ENCODE peak calls at places on chromosome 2, in eight cellular contexts. One of them, this sample, is unnamed.

GRCh38 chr2:18701981-18702380 is 112.6 kb upstream of the NT5C1B start:
- DNase-seq in GM12865: no peak
- DNase-seq in colonic mucosa: no peak
- DNase-seq in retinal pigment epithelial cell: no peak
- DNase-seq in A549: peak; percentile 11
- DNase-seq in AG10803: peak; percentile 26
- DNase-seq in endodermal cell: no peak
- DNase-seq in cardiac fibroblast: peak; percentile 91
- DNase-seq in this sample: no peak

GRCh38 chr2:190277234-190278112 is 42.2 kb downstream of the HIBCH start:
- DNase-seq in retinal pigment epithelial cell: no peak
- DNase-seq in AG10803: peak; percentile 48
- DNase-seq in colonic mucosa: no peak
- DNase-seq in cardiac fibroblast: peak; percentile 75
- DNase-seq in A549: peak; percentile 47
- DNase-seq in GM12865: peak; percentile 47
- DNase-seq in endodermal cell: peak; percentile 52
- DNase-seq in this sample: no peak

GRCh38 chr2:137172162-137172561 is 406.8 kb downstream of the THSD7B start:
- DNase-seq in AG10803: peak; percentile 35
- DNase-seq in endodermal cell: no peak
- DNase-seq in GM12865: no peak
- DNase-seq in cardiac fibroblast: no peak
- DNase-seq in A549: no peak
- DNase-seq in colonic mucosa: no peak
- DNase-seq in retinal pigment epithelial cell: no peak
- DNase-seq in this sample: no peak

GRCh38 chr2:223618172-223619035 is 16.2 kb upstream of the SCG2 start:
- DNase-seq in colonic mucosa: no peak
- DNase-seq in GM12865: no peak
- DNase-seq in A549: no peak
- DNase-seq in cardiac fibroblast: no peak
- DNase-seq in AG10803: no peak
- DNase-seq in retinal pigment epithelial cell: no peak
- DNase-seq in endodermal cell: peak; percentile 92
- DNase-seq in this sample: no peak

GRCh38 chr2:171807130-171807529 is 86.9 kb downstream of the SLC25A12 start:
- DNase-seq in AG10803: no peak
- DNase-seq in cardiac fibroblast: no peak
- DNase-seq in colonic mucosa: no peak
- DNase-seq in endodermal cell: no peak
- DNase-seq in GM12865: no peak
- DNase-seq in retinal pigment epithelial cell: no peak
- DNase-seq in A549: no peak
- DNase-seq in this sample: no peak

GRCh38 chr2:28347193-28347592 is 45.5 kb upstream of the FOSL2 start:
- DNase-seq in cardiac fibroblast: no peak
- DNase-seq in GM12865: no peak
- DNase-seq in AG10803: no peak
- DNase-seq in retinal pigment epithelial cell: no peak
- DNase-seq in colonic mucosa: no peak
- DNase-seq in A549: no peak
- DNase-seq in endodermal cell: no peak
- DNase-seq in this sample: no peak

GRCh38 chr2:100988630-100989417 is 13.3 kb upstream of the RPL31 start:
- DNase-seq in retinal pigment epithelial cell: no peak
- DNase-seq in cardiac fibroblast: peak; percentile 35
- DNase-seq in colonic mucosa: no peak
- DNase-seq in endodermal cell: no peak
- DNase-seq in GM12865: no peak
- DNase-seq in A549: no peak
- DNase-seq in AG10803: peak; percentile 76
- DNase-seq in this sample: no peak

GRCh38 chr2:112843836-112844235 is 7.3 kb upstream of the IL1B start:
- DNase-seq in cardiac fibroblast: no peak
- DNase-seq in colonic mucosa: no peak
- DNase-seq in GM12865: no peak
- DNase-seq in retinal pigment epithelial cell: no peak
- DNase-seq in A549: no peak
- DNase-seq in AG10803: no peak
- DNase-seq in endodermal cell: no peak
- DNase-seq in this sample: no peak

GRCh38 chr2:10493636-10494281 is 45.6 kb upstream of the ODC1 start:
- DNase-seq in retinal pigment epithelial cell: no peak
- DNase-seq in endodermal cell: no peak
- DNase-seq in GM12865: peak; percentile 71
- DNase-seq in AG10803: peak; percentile 49
- DNase-seq in colonic mucosa: peak; percentile 67
- DNase-seq in cardiac fibroblast: peak; percentile 92
- DNase-seq in A549: peak; percentile 95
- DNase-seq in this sample: peak; percentile 25

GRCh38 chr2:8455236-8456148 is 226.4 kb upstream of the ID2 start:
- DNase-seq in colonic mucosa: no peak
- DNase-seq in AG10803: no peak
- DNase-seq in A549: no peak
- DNase-seq in cardiac fibroblast: no peak
- DNase-seq in GM12865: no peak
- DNase-seq in retinal pigment epithelial cell: no peak
- DNase-seq in endodermal cell: no peak
- DNase-seq in this sample: no peak

GRCh38 chr2:13091463-13091862 is 374.7 kb downstream of the TRIB2 start:
- DNase-seq in endodermal cell: no peak
- DNase-seq in GM12865: no peak
- DNase-seq in colonic mucosa: no peak
- DNase-seq in retinal pigment epithelial cell: no peak
- DNase-seq in cardiac fibroblast: peak; percentile 16
- DNase-seq in AG10803: no peak
- DNase-seq in A549: no peak
- DNase-seq in this sample: no peak

GRCh38 chr2:120826716-120827410 is 91.2 kb downstream of the GLI2 start:
- DNase-seq in AG10803: no peak
- DNase-seq in A549: no peak
- DNase-seq in retinal pigment epithelial cell: no peak
- DNase-seq in endodermal cell: no peak
- DNase-seq in GM12865: no peak
- DNase-seq in colonic mucosa: no peak
- DNase-seq in cardiac fibroblast: no peak
- DNase-seq in this sample: no peak

GRCh38 chr2:228866044-228866443 is 405.0 kb downstream of the PID1 start:
- DNase-seq in retinal pigment epithelial cell: no peak
- DNase-seq in colonic mucosa: no peak
- DNase-seq in A549: no peak
- DNase-seq in endodermal cell: no peak
- DNase-seq in AG10803: no peak
- DNase-seq in cardiac fibroblast: no peak
- DNase-seq in GM12865: no peak
- DNase-seq in this sample: no peak

GRCh38 chr2:46393352-46393820 is 86.0 kb upstream of the TMEM247 start:
- DNase-seq in retinal pigment epithelial cell: no peak
- DNase-seq in cardiac fibroblast: no peak
- DNase-seq in GM12865: no peak
- DNase-seq in endodermal cell: no peak
- DNase-seq in AG10803: no peak
- DNase-seq in A549: no peak
- DNase-seq in colonic mucosa: no peak
- DNase-seq in this sample: no peak

GRCh38 chr2:4715065-4715464 is 977.1 kb upstream of the SOX11 start:
- DNase-seq in retinal pigment epithelial cell: no peak
- DNase-seq in endodermal cell: no peak
- DNase-seq in AG10803: no peak
- DNase-seq in A549: no peak
- DNase-seq in GM12865: no peak
- DNase-seq in colonic mucosa: no peak
- DNase-seq in cardiac fibroblast: no peak
- DNase-seq in this sample: no peak

GRCh38 chr2:219230201-219230540 is 565 bp downstream of the ANKZF1 start:
- DNase-seq in cardiac fibroblast: peak; percentile 53
- DNase-seq in A549: no peak
- DNase-seq in GM12865: peak; percentile 66
- DNase-seq in endodermal cell: peak; percentile 81
- DNase-seq in AG10803: peak; percentile 40
- DNase-seq in colonic mucosa: peak; percentile 74
- DNase-seq in retinal pigment epithelial cell: no peak
- DNase-seq in this sample: no peak

GRCh38 chr2:74010087-74010541 is 25.4 kb downstream of the TET3 start:
- DNase-seq in AG10803: no peak
- DNase-seq in cardiac fibroblast: no peak
- DNase-seq in endodermal cell: no peak
- DNase-seq in retinal pigment epithelial cell: no peak
- DNase-seq in GM12865: no peak
- DNase-seq in colonic mucosa: no peak
- DNase-seq in A549: no peak
- DNase-seq in this sample: no peak
- H3K4me3 ChIP-seq in AG10803: no peak overlapping the region
- H3K4me3 ChIP-seq in cardiac fibroblast: no peak overlapping the region
- H3K4me3 ChIP-seq in endodermal cell: no peak overlapping the region
- H3K4me3 ChIP-seq in retinal pigment epithelial cell: no peak overlapping the region
- H3K4me3 ChIP-seq in GM12865: no peak overlapping the region
- H3K4me3 ChIP-seq in colonic mucosa: no peak overlapping the region
- H3K4me3 ChIP-seq in A549: no peak overlapping the region
- H3K4me3 ChIP-seq in this sample: no peak overlapping the region

GRCh38 chr2:176581557-176582150 is 312.4 kb downstream of the MTX2 start:
- DNase-seq in AG10803: peak; percentile 24
- DNase-seq in retinal pigment epithelial cell: no peak
- DNase-seq in colonic mucosa: no peak
- DNase-seq in endodermal cell: no peak
- DNase-seq in cardiac fibroblast: no peak
- DNase-seq in A549: no peak
- DNase-seq in GM12865: no peak
- DNase-seq in this sample: no peak
- TF ChIP-seq CTCF in AG10803: no peak
- TF ChIP-seq CTCF in retinal pigment epithelial cell: no peak
- TF ChIP-seq CTCF in colonic mucosa: no peak
- TF ChIP-seq CTCF in endodermal cell: no peak
- TF ChIP-seq CTCF in cardiac fibroblast: no peak
- TF ChIP-seq CTCF in A549: no peak
- TF ChIP-seq CTCF in GM12865: no peak
- TF ChIP-seq CTCF in this sample: no peak

GRCh38 chr2:152166633-152167032 is 8.9 kb downstream of the STAM2 start:
- DNase-seq in endodermal cell: no peak
- DNase-seq in AG10803: peak; percentile 20
- DNase-seq in GM12865: peak; percentile 73
- DNase-seq in colonic mucosa: no peak
- DNase-seq in cardiac fibroblast: peak; percentile 62
- DNase-seq in A549: no peak
- DNase-seq in retinal pigment epithelial cell: no peak
- DNase-seq in this sample: peak; percentile 47
- H3K4me3 ChIP-seq in endodermal cell: no peak overlapping the region
- H3K4me3 ChIP-seq in AG10803: no peak overlapping the region
- H3K4me3 ChIP-seq in GM12865: peak overlapping the region; percentile 54
- H3K4me3 ChIP-seq in colonic mucosa: no peak overlapping the region
- H3K4me3 ChIP-seq in cardiac fibroblast: no peak overlapping the region
- H3K4me3 ChIP-seq in A549: no peak overlapping the region
- H3K4me3 ChIP-seq in retinal pigment epithelial cell: no peak overlapping the region
- H3K4me3 ChIP-seq in this sample: no peak overlapping the region

GRCh38 chr2:30222636-30223360 is 8.5 kb upstream of the LBH start:
- DNase-seq in retinal pigment epithelial cell: no peak
- DNase-seq in colonic mucosa: no peak
- DNase-seq in AG10803: no peak
- DNase-seq in GM12865: no peak
- DNase-seq in A549: no peak
- DNase-seq in endodermal cell: peak; percentile 29
- DNase-seq in cardiac fibroblast: no peak
- DNase-seq in this sample: no peak

GRCh38 chr2:30224147-30224546 is 7.2 kb upstream of the LBH start:
- DNase-seq in cardiac fibroblast: no peak
- DNase-seq in A549: no peak
- DNase-seq in AG10803: no peak
- DNase-seq in colonic mucosa: no peak
- DNase-seq in endodermal cell: no peak
- DNase-seq in GM12865: peak; percentile 34
- DNase-seq in retinal pigment epithelial cell: no peak
- DNase-seq in this sample: no peak

GRCh38 chr2:30223413-30223874 is 7.9 kb upstream of the LBH start:
- DNase-seq in endodermal cell: peak; percentile 25
- DNase-seq in GM12865: peak; percentile 75
- DNase-seq in AG10803: no peak
- DNase-seq in A549: no peak
- DNase-seq in cardiac fibroblast: no peak
- DNase-seq in retinal pigment epithelial cell: no peak
- DNase-seq in colonic mucosa: no peak
- DNase-seq in this sample: no peak

GRCh38 chr2:30226144-30227032 is 4.9 kb upstream of the LBH start:
- DNase-seq in colonic mucosa: no peak
- DNase-seq in GM12865: peak; percentile 64
- DNase-seq in AG10803: peak; percentile 56
- DNase-seq in endodermal cell: peak; percentile 45
- DNase-seq in cardiac fibroblast: peak; percentile 6
- DNase-seq in retinal pigment epithelial cell: no peak
- DNase-seq in A549: no peak
- DNase-seq in this sample: no peak

DNA sequence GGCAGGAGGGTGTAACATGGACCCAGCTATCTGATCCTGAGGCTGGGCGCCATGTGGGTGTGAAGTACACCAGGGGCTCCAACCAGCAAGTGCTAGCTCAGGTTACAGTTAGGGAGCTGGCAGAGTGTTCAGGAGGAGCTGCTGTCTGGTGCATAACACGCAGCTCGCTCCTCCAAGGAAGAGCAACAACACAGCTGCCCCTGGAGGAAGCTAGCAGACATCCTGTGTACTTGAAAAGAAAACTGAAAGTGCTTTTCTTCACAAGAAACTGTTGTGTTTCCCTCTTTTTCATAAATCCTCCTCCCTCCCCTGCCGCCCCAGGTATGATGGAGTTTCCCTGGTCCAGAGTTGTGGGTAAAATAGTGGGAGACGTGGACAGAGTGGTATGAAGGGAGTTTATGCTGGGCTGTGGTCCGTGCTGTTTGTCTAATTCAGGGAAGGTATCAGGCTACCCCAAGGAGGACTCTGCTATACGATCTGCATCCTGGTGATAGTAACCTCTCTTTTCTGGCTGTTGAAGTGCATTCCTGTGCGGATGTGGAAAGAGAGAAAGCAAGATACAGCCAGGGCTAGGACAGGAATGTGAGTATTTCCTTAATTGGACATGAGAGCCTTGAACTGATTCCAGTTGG is 6.1 kb upstream of the LBH start:
- DNase-seq in retinal pigment epithelial cell: no peak
- DNase-seq in A549: no peak
- DNase-seq in cardiac fibroblast: peak; percentile 52
- DNase-seq in GM12865: peak; percentile 76
- DNase-seq in endodermal cell: peak; percentile 49
- DNase-seq in AG10803: peak; percentile 83
- DNase-seq in colonic mucosa: no peak
- DNase-seq in this sample: no peak
- TF ChIP-seq CTCF in retinal pigment epithelial cell: no peak
- TF ChIP-seq CTCF in A549: no peak
- TF ChIP-seq CTCF in cardiac fibroblast: peak; percentile 1
- TF ChIP-seq CTCF in GM12865: peak; percentile 3
- TF ChIP-seq CTCF in endodermal cell: no peak
- TF ChIP-seq CTCF in AG10803: peak; percentile 36
- TF ChIP-seq CTCF in colonic mucosa: no peak
- TF ChIP-seq CTCF in this sample: peak; percentile 13